ENCODE peak calls at places on chromosomes 16 and 17, in eight cellular contexts. J is keratinocyte, P is fibroblast of mammary gland, X is left ventricle myocardium inferior, F is stomach, Y is body of pancreas, B is tibial nerve, R is cardiac fibroblast. C is an unnamed sample.
A peak's percentile ranks its signal among the peaks of the same experiment; 100 is the strongest.

GRCh38 chr16:2976201-2976600 is 4.0 kb downstream of the PKMYT1 start:
- DNase-seq in J (no peak), P (no peak), X (no peak), F (no peak), Y (no peak), B (no peak), R (no peak), C (no peak)

GRCh38 chr16:84054916-84055315 is 12.3 kb upstream of the SLC38A8 start:
- DNase-seq in J (no peak), P (no peak), X (no peak), F (no peak), Y (no peak), B (no peak), R (no peak), C (no peak)

GRCh38 chr16:17224350-17224749 is 246.4 kb downstream of the XYLT1 start:
- DNase-seq in J (no peak), P (no peak), X (no peak), F (no peak), Y (no peak), B (no peak), R (no peak), C (no peak)

GRCh38 chr17:18203308-18203707 is 19.7 kb downstream of the ALKBH5 start:
- DNase-seq in J (no peak), P (no peak), X (no peak), F (no peak), Y (no peak), B (no peak), R (no peak), C (no peak)

GRCh38 chr16:17433577-17433960 is 37.2 kb downstream of the XYLT1 start:
- DNase-seq in J (no peak), P (no peak), X (no peak), F (no peak), Y (no peak), B (no peak), R (no peak), C (no peak)

GRCh38 chr17:7590743-7591142 is 849 bp upstream of the SOX15 start:
- DNase-seq in J (no peak), P (peak; percentile 65), X (no peak), F (no peak), Y (no peak), B (no peak), R (peak; percentile 66), C (peak; percentile 63)

GRCh38 chr16:10870137-10870776 is 6.7 kb upstream of the CIITA start:
- DNase-seq in J (no peak), P (no peak), X (no peak), F (no peak), Y (no peak), B (no peak), R (no peak), C (no peak)

GRCh38 chr16:78817442-78817829 is 718.0 kb downstream of the WWOX start:
- DNase-seq in J (no peak), P (peak; percentile 14), X (no peak), F (no peak), Y (peak; percentile 7), B (no peak), R (no peak), C (no peak)

GRCh38 chr16:68486671-68487495 is 38.6 kb upstream of the SMPD3 start:
- DNase-seq in J (no peak), P (no peak), X (no peak), F (no peak), Y (peak; percentile 19), B (no peak), R (no peak), C (no peak)

GRCh38 chr16:88772871-88773811 is 11.9 kb downstream of the PIEZO1 start:
- DNase-seq in J (no peak), P (peak; percentile 93), X (peak; percentile 58), F (no peak), Y (peak; percentile 79), B (no peak), R (peak; percentile 84), C (peak; percentile 87)

GRCh38 chr17:80474231-80474932 is 2.0 kb downstream of the NPTX1 start:
- DNase-seq in J (no peak), P (peak; percentile 41), X (no peak), F (no peak), Y (no peak), B (no peak), R (peak; percentile 60), C (no peak)

GRCh38 chr16:12050361-12050760 is 73.8 kb downstream of the SNX29 start:
- DNase-seq in J (no peak), P (no peak), X (no peak), F (no peak), Y (no peak), B (no peak), R (no peak), C (no peak)

GRCh38 chr17:74235040-74235581 is 21.7 kb downstream of the TTYH2 start:
- DNase-seq in J (no peak), P (no peak), X (no peak), F (no peak), Y (no peak), B (no peak), R (no peak), C (no peak)

GRCh38 chr16:27402964-27403600 is 1.1 kb downstream of the IL21R start:
- DNase-seq in J (no peak), P (no peak), X (no peak), F (no peak), Y (no peak), B (no peak), R (no peak), C (no peak)

GRCh38 chr17:48972749-48973097 is 4.3 kb upstream of the GIP start:
- DNase-seq in J (no peak), P (no peak), X (no peak), F (no peak), Y (no peak), B (no peak), R (no peak), C (no peak)
- H3K4me3 ChIP-seq in J (no peak overlapping the region), P (no peak overlapping the region), X (no peak overlapping the region), F (no peak overlapping the region), Y (no peak overlapping the region), B (no peak overlapping the region), R (no peak overlapping the region), C (peak overlapping the region; percentile 3)

GRCh38 chr16:23753908-23754593 is 775 bp upstream of the CHP2 start:
- DNase-seq in J (no peak), P (no peak), X (no peak), F (no peak), Y (no peak), B (no peak), R (no peak), C (no peak)

GRCh38 chr16:23754594-23755483 is at the start of gene CHP2:
- DNase-seq in J (no peak), P (no peak), X (no peak), F (no peak), Y (peak; percentile 2), B (no peak), R (no peak), C (no peak)

GRCh38 chr16:23757937-23758619 is 3.3 kb downstream of the CHP2 start:
- DNase-seq in J (no peak), P (no peak), X (no peak), F (no peak), Y (no peak), B (no peak), R (no peak), C (no peak)

GRCh38 chr16:23757116-23757515 is 2.3 kb downstream of the CHP2 start:
- DNase-seq in J (no peak), P (no peak), X (no peak), F (no peak), Y (no peak), B (no peak), R (no peak), C (no peak)

GRCh38 chr16:23755484-23755809 is 621 bp downstream of the CHP2 start:
- DNase-seq in J (no peak), P (no peak), X (no peak), F (no peak), Y (no peak), B (no peak), R (no peak), C (no peak)
- H3K4me3 ChIP-seq in J (no peak overlapping the region), P (no peak overlapping the region), X (no peak overlapping the region), F (no peak overlapping the region), Y (no peak overlapping the region), B (peak overlapping the region; percentile 9), R (no peak overlapping the region), C (no peak overlapping the region)

GRCh38 chr16:73092236-73092781 is 44.4 kb upstream of the ZFHX3 start:
- DNase-seq in J (no peak), P (no peak), X (no peak), F (no peak), Y (no peak), B (no peak), R (no peak), C (no peak)
- H3K4me3 ChIP-seq in J (no peak overlapping the region), P (no peak overlapping the region), X (no peak overlapping the region), F (no peak overlapping the region), Y (no peak overlapping the region), B (no peak overlapping the region), R (no peak overlapping the region), C (no peak overlapping the region)

GRCh38 chr17:43334744-43335400 is 63.9 kb upstream of the ARL4D start:
- DNase-seq in J (no peak), P (no peak), X (no peak), F (no peak), Y (no peak), B (no peak), R (no peak), C (no peak)

GRCh38 chr17:43337684-43338428 is 60.9 kb upstream of the ARL4D start:
- DNase-seq in J (no peak), P (no peak), X (no peak), F (no peak), Y (no peak), B (no peak), R (no peak), C (no peak)

GRCh38 chr17:43342601-43342905 is 56.2 kb upstream of the ARL4D start:
- DNase-seq in J (no peak), P (no peak), X (no peak), F (no peak), Y (no peak), B (no peak), R (peak; percentile 27), C (no peak)

GRCh38 chr17:43341705-43342600 is 56.8 kb upstream of the ARL4D start:
- DNase-seq in J (no peak), P (peak; percentile 83), X (no peak), F (no peak), Y (no peak), B (no peak), R (peak; percentile 59), C (peak; percentile 20)

GRCh38 chr17:43338886-43339516 is 59.8 kb upstream of the ARL4D start:
- DNase-seq in J (no peak), P (peak; percentile 38), X (peak; percentile 71), F (peak; percentile 83), Y (peak; percentile 80), B (peak; percentile 79), R (peak; percentile 63), C (peak; percentile 56)
- H3K4me3 ChIP-seq in J (no peak overlapping the region), P (no peak overlapping the region), X (no peak overlapping the region), F (no peak overlapping the region), Y (no peak overlapping the region), B (no peak overlapping the region), R (no peak overlapping the region), C (no peak overlapping the region)

GRCh38 chr17:6047966-6048365 is 22.2 kb upstream of the WSCD1 start:
- DNase-seq in J (no peak), P (no peak), X (no peak), F (no peak), Y (no peak), B (no peak), R (no peak), C (no peak)
- H3K4me3 ChIP-seq in J (no peak overlapping the region), P (no peak overlapping the region), X (no peak overlapping the region), F (no peak overlapping the region), Y (no peak overlapping the region), B (no peak overlapping the region), R (no peak overlapping the region), C (no peak overlapping the region)

GRCh38 chr16:57985204-57986121 is 14.5 kb upstream of the CNGB1 start:
- DNase-seq in J (no peak), P (no peak), X (no peak), F (no peak), Y (no peak), B (no peak), R (no peak), C (no peak)
- H3K4me3 ChIP-seq in J (peak overlapping the region; percentile 61), P (peak overlapping the region; percentile 36), X (peak overlapping the region; percentile 70), F (peak overlapping the region; percentile 54), Y (peak overlapping the region; percentile 35), B (peak overlapping the region; percentile 44), R (peak overlapping the region; percentile 57), C (peak overlapping the region; percentile 57)

C was measured in brain microvascular endothelial cell.